ENCODE peak calls at places on chromosome 6, in six cellular contexts. B, N, J, T, E and X are unnamed samples.

GRCh38 chr6:14619419-14619781 is 501.8 kb downstream of the CD83 start:
- DNase-seq in N (no peak), E (no peak), J (no peak), B (no peak), T (no peak), X (no peak)

GRCh38 chr6:167420858-167421766 is 96.2 kb downstream of the TTLL2 start:
- DNase-seq in E (no peak), J (peak; percentile 48), N (no peak), T (peak; percentile 79), B (peak; percentile 34), X (no peak)

GRCh38 chr6:72580281-72580940 is 41.5 kb upstream of the KCNQ5 start:
- DNase-seq in B (no peak), N (peak; percentile 52), T (no peak), E (peak; percentile 79), J (no peak), X (peak; percentile 90)

GRCh38 chr6:3960754-3961361 is 111.7 kb downstream of the FAM50B start:
- DNase-seq in T (no peak), J (no peak), B (no peak), N (no peak), E (peak; percentile 13), X (no peak)

GRCh38 chr6:3263091-3263490 is 4.3 kb downstream of the PSMG4 start:
- DNase-seq in T (no peak), E (no peak), B (no peak), N (no peak), J (no peak), X (no peak)

GRCh38 chr6:56222509-56222908 is 24.9 kb downstream of the COL21A1 start:
- DNase-seq in E (no peak), N (no peak), J (no peak), T (no peak), B (no peak), X (peak; percentile 69)

GRCh38 chr6:3163248-3163594 is 5.9 kb upstream of the TUBB2A start:
- DNase-seq in N (no peak), T (peak; percentile 82), E (peak; percentile 53), B (no peak), J (no peak), X (no peak)

GRCh38 chr6:781350-781961 is 88.5 kb upstream of the EXOC2 start:
- DNase-seq in T (no peak), B (no peak), N (peak; percentile 55), E (no peak), J (no peak), X (no peak)

GRCh38 chr6:6969761-6970223 is 138.0 kb upstream of the RREB1 start:
- DNase-seq in N (peak; percentile 50), E (no peak), J (peak; percentile 71), T (no peak), B (no peak), X (no peak)

GRCh38 chr6:89716532-89716931 is 78.0 kb upstream of the LYRM2 start:
- DNase-seq in E (no peak), N (no peak), J (no peak), B (no peak), T (no peak), X (no peak)

GRCh38 chr6:44237813-44238433 is 9.0 kb upstream of the HSP90AB1 start:
- DNase-seq in N (peak; percentile 91), E (peak; percentile 83), B (peak; percentile 85), T (peak; percentile 98), J (peak; percentile 92), X (peak; percentile 86)

GRCh38 chr6:170449835-170450753 is 103.0 kb downstream of the PSMB1 start:
- DNase-seq in E (no peak), T (peak; percentile 83), N (no peak), J (peak; percentile 66), B (no peak), X (no peak)

GRCh38 chr6:6556738-6557503 is 31.6 kb upstream of the LY86 start:
- DNase-seq in N (peak; percentile 74), B (no peak), E (peak; percentile 48), J (no peak), T (no peak), X (peak; percentile 51)

GRCh38 chr6:133502451-133503259 is 261.5 kb downstream of the EYA4 start:
- DNase-seq in B (peak; percentile 71), J (no peak), E (peak; percentile 64), T (no peak), N (no peak), X (peak; percentile 90)

GRCh38 chr6:140909156-140909555 is 1223.6 kb upstream of the GJE1 start:
- DNase-seq in E (no peak), J (no peak), N (no peak), B (no peak), T (no peak), X (peak; percentile 50)

GRCh38 chr6:134235937-134236751 is 81.8 kb downstream of the SGK1 start:
- DNase-seq in E (peak; percentile 78), B (no peak), J (no peak), N (no peak), T (no peak), X (peak; percentile 76)

GRCh38 chr6:3309391-3310050 is 50.8 kb downstream of the PSMG4 start:
- DNase-seq in B (no peak), J (peak; percentile 63), T (no peak), E (no peak), N (no peak), X (no peak)

GRCh38 chr6:25279748-25280616 is 808 bp downstream of the CARMIL1 start:
- DNase-seq in J (peak; percentile 70), B (no peak), T (no peak), N (peak; percentile 15), E (peak; percentile 5), X (peak; percentile 23)

GRCh38 chr6:17431581-17431980 is 38.2 kb downstream of the CAP2 start:
- DNase-seq in J (no peak), E (peak; percentile 68), T (no peak), N (no peak), B (no peak), X (peak; percentile 85)

GRCh38 chr6:31958412-31958740 is 395 bp downstream of the NELFE start:
- DNase-seq in E (no peak), T (no peak), N (peak; percentile 62), J (no peak), B (no peak), X (peak; percentile 44)

GRCh38 chr6:5401845-5402738 is 140.8 kb downstream of the FARS2 start:
- DNase-seq in E (peak; percentile 38), J (no peak), T (no peak), B (no peak), N (no peak), X (peak; percentile 55)

GRCh38 chr6:148432405-148433195 is 90.0 kb downstream of the SASH1 start:
- DNase-seq in T (no peak), B (no peak), J (no peak), E (no peak), N (no peak), X (no peak)

GRCh38 chr6:23498013-23498412 is 628.0 kb upstream of the NRSN1 start:
- DNase-seq in B (no peak), N (no peak), J (no peak), T (no peak), E (peak; percentile 34), X (no peak)

GRCh38 chr6:34745277-34746103 is 11.8 kb upstream of the SNRPC start:
- DNase-seq in E (peak; percentile 30), N (peak; percentile 64), J (no peak), B (no peak), T (no peak), X (peak; percentile 55)

GRCh38 chr6:157728183-157728881 is 94.7 kb upstream of the SNX9 start:
- DNase-seq in B (no peak), T (no peak), N (no peak), J (no peak), E (no peak), X (no peak)

GRCh38 chr6:98477231-98477630 is 357.1 kb upstream of the POU3F2 start:
- DNase-seq in N (no peak), T (no peak), J (no peak), B (no peak), E (no peak), X (no peak)

GRCh38 chr6:121436966-121437756 is 1.7 kb downstream of the GJA1 start:
- DNase-seq in T (peak; percentile 76), E (peak; percentile 45), J (peak; percentile 74), N (no peak), B (no peak), X (peak; percentile 73)

GRCh38 chr6:35796236-35796635 is 887 bp downstream of the CLPS start:
- DNase-seq in B (no peak), E (no peak), N (peak; percentile 11), T (no peak), J (no peak), X (no peak)

GRCh38 chr6:46996860-46997641 is 45.1 kb downstream of the ADGRF1 start:
- DNase-seq in N (no peak), B (no peak), T (no peak), E (no peak), J (no peak), X (no peak)

DNA sequence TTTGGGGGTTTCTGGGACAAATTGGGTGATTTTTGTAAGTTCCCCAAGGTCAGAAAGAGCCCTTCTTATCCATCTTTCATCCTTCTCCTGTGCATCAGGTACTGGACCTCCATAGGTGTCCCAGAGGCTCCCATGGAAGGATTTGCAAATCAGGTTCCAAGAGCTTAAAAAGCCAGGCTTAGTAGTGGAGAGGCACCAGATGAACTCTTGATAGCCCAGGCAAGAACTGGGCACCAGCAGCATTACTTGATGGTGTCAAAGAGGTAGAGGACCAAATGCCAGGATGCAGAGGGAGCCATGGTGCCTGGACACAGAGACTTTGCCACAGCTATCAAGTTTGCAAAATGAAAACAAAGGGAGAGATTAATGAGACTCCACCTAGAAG is 20.9 kb upstream of the TRAM2 start:
- DNase-seq in N (no peak), B (no peak), E (no peak), J (no peak), T (no peak), X (no peak)
- H3K4me3 ChIP-seq in N (peak overlapping the region; percentile 3), B (peak overlapping the region; percentile 24), E (peak overlapping the region; percentile 34), J (no peak overlapping the region), T (no peak overlapping the region), X (peak overlapping the region; percentile 33)

DNA sequence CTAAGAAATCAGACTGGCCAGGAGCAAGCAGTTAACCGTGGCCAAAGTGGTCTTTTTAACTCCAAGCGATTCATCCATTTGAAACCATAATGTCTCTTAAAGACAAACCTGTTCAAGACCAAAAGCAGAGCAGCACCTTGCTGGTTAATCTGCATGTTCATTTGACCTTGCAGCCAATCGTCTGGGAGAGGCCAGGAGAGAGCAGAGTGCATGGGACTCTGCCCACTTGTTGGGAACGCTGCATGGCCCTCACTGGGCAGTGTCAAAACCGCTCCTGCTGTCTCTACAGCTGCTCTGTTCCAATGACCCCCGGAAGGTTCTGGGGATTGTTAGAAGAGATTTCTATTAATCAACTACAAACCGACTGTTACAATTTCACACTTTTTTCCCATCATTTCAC is 79.6 kb downstream of the OLIG3 start:
- DNase-seq in N (no peak), J (no peak), T (no peak), E (no peak), B (no peak), X (no peak)
- H3K27ac ChIP-seq in N (no peak overlapping the region), J (peak overlapping the region; percentile 69), T (no peak overlapping the region), E (no peak overlapping the region), B (peak overlapping the region; percentile 54), X (no peak overlapping the region)

DNA sequence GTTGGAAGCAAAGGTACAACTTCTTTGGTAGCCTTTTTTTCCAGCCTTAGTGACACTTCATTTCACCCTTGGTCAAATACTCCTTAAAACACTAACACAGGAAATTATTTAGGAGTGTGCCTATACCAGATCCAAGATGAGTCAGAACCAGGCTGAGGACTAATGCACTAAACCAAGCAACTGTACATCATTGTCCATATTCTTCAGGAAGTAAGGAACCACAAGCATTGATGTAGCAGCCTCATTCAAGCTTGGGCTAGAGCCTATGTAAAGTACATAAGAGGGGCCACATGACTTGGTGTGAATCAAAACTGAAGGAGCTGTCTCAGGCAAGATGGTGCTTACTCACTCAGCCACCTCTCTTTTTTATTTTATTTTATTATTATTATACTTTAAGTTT is 20.7 kb upstream of the ADGB start:
- DNase-seq in E (peak; percentile 54), J (no peak), B (no peak), N (no peak), T (no peak), X (peak; percentile 17)
- H3K4me1 ChIP-seq in E (no peaks in the 10 kb centered on the region), J (no peaks in the 10 kb centered on the region), B (no peaks in the 10 kb centered on the region), N (no peaks in the 10 kb centered on the region), T (no peaks in the 10 kb centered on the region), X (no peaks in the 10 kb centered on the region)

GRCh38 chr6:113881473-113881980 is 24.4 kb downstream of the MARCKS start:
- DNase-seq in J (no peak), B (no peak), T (no peak), N (no peak), E (no peak), X (no peak)
- H3K4me3 ChIP-seq in J (no peak overlapping the region), B (no peak overlapping the region), T (no peak overlapping the region), N (no peak overlapping the region), E (no peak overlapping the region), X (no peak overlapping the region)